ENCODE peak calls at places on chromosomes 2 and 18, in nine cellular contexts. U, G, Q, Z, N, W, V, P and R are unnamed samples.

GRCh38 chr2:10385501-10385900 is 62.6 kb downstream of the ODC1 start:
- DNase-seq in U (peak), G (no peak), Q (no peak), Z (no peak), N (no peak), W (no peak), V (no peak), P (no peak), R (no peak)

GRCh38 chr2:12273111-12273510 is 443.6 kb upstream of the TRIB2 start:
- DNase-seq in U (no peak), G (no peak), Q (no peak), Z (no peak), N (no peak), W (no peak), V (no peak), P (no peak), R (no peak)

GRCh38 chr2:114218368-114218767 is 224.1 kb upstream of the DPP10 start:
- DNase-seq in U (no peak), G (no peak), Q (no peak), Z (no peak), N (no peak), W (no peak), V (no peak), P (no peak), R (no peak)

GRCh38 chr2:127170452-127171197 is 49.5 kb downstream of the CYP27C1 start:
- DNase-seq in U (no peak), G (no peak), Q (no peak), Z (no peak), N (no peak), W (no peak), V (no peak), P (no peak), R (no peak)

GRCh38 chr18:79644006-79644665 is 35.5 kb upstream of the CTDP1 start:
- DNase-seq in U (peak), G (no peak), Q (peak), Z (peak), N (no peak), W (no peak), V (peak), P (peak), R (peak)

GRCh38 chr2:168355110-168355509 is 101.0 kb upstream of the CERS6 start:
- DNase-seq in U (no peak), G (no peak), Q (no peak), Z (no peak), N (no peak), W (no peak), V (no peak), P (no peak), R (no peak)

GRCh38 chr2:49988301-49988700 is 834.0 kb upstream of the FSHR start:
- DNase-seq in U (no peak), G (peak), Q (no peak), Z (no peak), N (no peak), W (no peak), V (no peak), P (no peak), R (no peak)

GRCh38 chr2:121476714-121477113 is 54.0 kb upstream of the RNU4ATAC start:
- DNase-seq in U (no peak), G (no peak), Q (no peak), Z (no peak), N (no peak), W (no peak), V (no peak), P (no peak), R (no peak)

GRCh38 chr2:14451312-14451711 is 181.2 kb upstream of the LRATD1 start:
- DNase-seq in U (peak), G (no peak), Q (no peak), Z (no peak), N (no peak), W (no peak), V (no peak), P (no peak), R (no peak)

GRCh38 chr18:72652990-72653593 is 109.0 kb upstream of the CBLN2 start:
- DNase-seq in U (peak), G (peak), Q (peak), Z (no peak), N (no peak), W (no peak), V (peak), P (no peak), R (peak)

GRCh38 chr2:237732790-237733349 is 65.7 kb upstream of the RBM44 start:
- DNase-seq in U (no peak), G (no peak), Q (peak), Z (no peak), N (no peak), W (no peak), V (no peak), P (no peak), R (no peak)

GRCh38 chr18:78859686-78860085 is 119.9 kb upstream of the SALL3 start:
- DNase-seq in U (no peak), G (no peak), Q (no peak), Z (no peak), N (no peak), W (no peak), V (no peak), P (no peak), R (no peak)

GRCh38 chr2:112601754-112602153 is 17.3 kb downstream of the CHCHD5 start:
- DNase-seq in U (no peak), G (no peak), Q (no peak), Z (no peak), N (no peak), W (no peak), V (no peak), P (no peak), R (no peak)

GRCh38 chr2:101007415-101008345 is 5.6 kb downstream of the RPL31 start:
- DNase-seq in U (no peak), G (no peak), Q (no peak), Z (no peak), N (no peak), W (no peak), V (no peak), P (no peak), R (no peak)

GRCh38 chr2:161250864-161251436 is 57.3 kb upstream of the PSMD14 start:
- DNase-seq in U (peak), G (peak), Q (peak), Z (no peak), N (no peak), W (no peak), V (peak), P (peak), R (peak)

GRCh38 chr18:40110455-40110854 is 1844.6 kb upstream of the PIK3C3 start:
- DNase-seq in U (no peak), G (no peak), Q (no peak), Z (no peak), N (no peak), W (no peak), V (no peak), P (no peak), R (no peak)

GRCh38 chr2:105114551-105114950 is 76.7 kb downstream of the MRPS9 start:
- DNase-seq in U (peak), G (peak), Q (peak), Z (no peak), N (no peak), W (peak), V (peak), P (peak), R (peak)

GRCh38 chr2:195498176-195498575 is 158.8 kb upstream of the SLC39A10 start:
- DNase-seq in U (peak), G (no peak), Q (no peak), Z (peak), N (no peak), W (no peak), V (no peak), P (no peak), R (peak)

GRCh38 chr2:151029406-151030157 is 232.1 kb downstream of the RBM43 start:
- DNase-seq in U (peak), G (no peak), Q (no peak), Z (no peak), N (no peak), W (peak), V (no peak), P (no peak), R (no peak)

GRCh38 chr18:60649816-60650215 is 277.2 kb upstream of the MC4R start:
- DNase-seq in U (no peak), G (no peak), Q (peak), Z (no peak), N (no peak), W (no peak), V (no peak), P (no peak), R (no peak)

GRCh38 chr2:23427350-23427749 is 42.4 kb downstream of the KLHL29 start:
- DNase-seq in U (no peak), G (no peak), Q (no peak), Z (no peak), N (no peak), W (no peak), V (no peak), P (no peak), R (no peak)